ENCODE peak calls at places on chromosomes 6 and 20, in seven cellular contexts. P is hippocampal formation, L is NCI-H345, E is T follicular helper cell, S is tibial nerve, X is upper lobe of right lung, N is small intestine. K is an unnamed sample.

GRCh38 chr20:58094160-58094559 is 134.3 kb downstream of the ANKRD60 start:
- DNase-seq in P (no peak), L (no peak), E (no peak), S (no peak), X (no peak), N (no peak), K (no peak)

GRCh38 chr6:167116109-167116837 is 6.6 kb upstream of the CCR6 start:
- DNase-seq in P (no peak), L (peak; percentile 44), E (no peak), S (no peak), X (no peak), N (peak; percentile 27), K (no peak)

GRCh38 chr6:87908978-87909802 is 138.5 kb upstream of the SPACA1 start:
- DNase-seq in P (no peak), L (no peak), E (no peak), S (no peak), X (no peak), N (no peak), K (no peak)

GRCh38 chr6:364609-365540 is 26.7 kb upstream of the IRF4 start:
- DNase-seq in P (no peak), L (no peak), E (no peak), S (no peak), X (no peak), N (no peak), K (no peak)

GRCh38 chr6:5645275-5645674 is 361.4 kb downstream of the NRN1 start:
- DNase-seq in P (no peak), L (peak; percentile 36), E (no peak), S (no peak), X (no peak), N (no peak), K (no peak)

GRCh38 chr20:61534346-61534745 is 282.3 kb downstream of the CDH4 start:
- DNase-seq in P (no peak), L (no peak), E (no peak), S (no peak), X (no peak), N (no peak), K (no peak)

GRCh38 chr6:137365648-137366047 is 128.5 kb downstream of the OLIG3 start:
- DNase-seq in P (no peak), L (no peak), E (no peak), S (no peak), X (no peak), N (no peak), K (no peak)

GRCh38 chr6:165573671-165574070 is 89.4 kb downstream of the PDE10A start:
- DNase-seq in P (no peak), L (no peak), E (no peak), S (no peak), X (no peak), N (peak; percentile 75), K (no peak)

GRCh38 chr6:30231067-30231466 is 17.9 kb upstream of the TRIM26 start:
- DNase-seq in P (no peak), L (no peak), E (no peak), S (no peak), X (no peak), N (no peak), K (no peak)

GRCh38 chr20:48686238-48687096 is 141.3 kb downstream of the PREX1 start:
- DNase-seq in P (no peak), L (no peak), E (no peak), S (no peak), X (no peak), N (peak; percentile 49), K (no peak)

GRCh38 chr6:151721671-151722070 is 85.8 kb upstream of the ESR1 start:
- DNase-seq in P (no peak), L (no peak), E (no peak), S (no peak), X (no peak), N (no peak), K (no peak)

GRCh38 chr6:20160541-20161283 is 51.6 kb downstream of the MBOAT1 start:
- DNase-seq in P (no peak), L (no peak), E (no peak), S (no peak), X (no peak), N (no peak), K (no peak)

GRCh38 chr20:63273635-63274380 is 1.2 kb downstream of the ARFGAP1 start:
- DNase-seq in P (no peak), L (no peak), E (no peak), S (no peak), X (no peak), N (peak; percentile 46), K (no peak)

GRCh38 chr20:64006490-64006889 is 25.6 kb downstream of the PRPF6 start:
- DNase-seq in P (no peak), L (no peak), E (no peak), S (no peak), X (no peak), N (no peak), K (no peak)

GRCh38 chr6:3305831-3306230 is 47.1 kb downstream of the PSMG4 start:
- DNase-seq in P (no peak), L (no peak), E (no peak), S (no peak), X (no peak), N (no peak), K (peak; percentile 4)

GRCh38 chr6:40789143-40789764 is 202.1 kb upstream of the LRFN2 start:
- DNase-seq in P (no peak), L (no peak), E (no peak), S (no peak), X (no peak), N (no peak), K (no peak)

GRCh38 chr6:36358235-36358915 is 21.7 kb upstream of the BNIP5 start:
- DNase-seq in P (peak; percentile 49), L (no peak), E (no peak), S (peak; percentile 19), X (no peak), N (no peak), K (no peak)

GRCh38 chr6:106534564-106534982 is 94.7 kb downstream of the RTN4IP1 start:
- DNase-seq in P (no peak), L (no peak), E (no peak), S (no peak), X (no peak), N (no peak), K (no peak)

GRCh38 chr20:56778765-56779195 is 149.7 kb downstream of the TFAP2C start:
- DNase-seq in P (no peak), L (peak; percentile 29), E (no peak), S (no peak), X (no peak), N (no peak), K (no peak)

GRCh38 chr6:29790626-29791025 is 37.0 kb upstream of the HLA-G start:
- DNase-seq in P (no peak), L (no peak), E (no peak), S (no peak), X (no peak), N (peak; percentile 20), K (no peak)

GRCh38 chr6:92864966-92865555 is 554.3 kb downstream of the EPHA7 start:
- DNase-seq in P (no peak), L (no peak), E (no peak), S (no peak), X (no peak), N (no peak), K (no peak)

GRCh38 chr6:25278557-25278913 is 639 bp upstream of the CARMIL1 start:
- DNase-seq in P (no peak), L (no peak), E (no peak), S (no peak), X (no peak), N (no peak), K (no peak)

GRCh38 chr6:235763-236360 is 56.4 kb upstream of the DUSP22 start:
- DNase-seq in P (no peak), L (no peak), E (no peak), S (no peak), X (no peak), N (peak; percentile 73), K (no peak)

GRCh38 chr20:1467355-1468116 is 887 bp upstream of the NSFL1C start:
- DNase-seq in P (no peak), L (no peak), E (no peak), S (no peak), X (no peak), N (peak; percentile 87), K (peak; percentile 65)

K was measured in transverse colon.